ENCODE peak calls at places on chromosomes 5 and 9, in six cellular contexts. F is heart left ventricle, X is prostate gland, L is Caco-2, C is keratinocyte, K is stomach. I is an unnamed sample. For H3K4me1, the result is how much of the 10 kb centered on the place peaks cover.

GRCh38 chr5:111731638-111732037 is 25.4 kb downstream of the NREP start:
- DNase-seq in K (no peak), L (no peak), C (no peak), F (no peak), X (no peak), I (no peak)

GRCh38 chr5:158212915-158213314 is 354.0 kb upstream of the CLINT1 start:
- DNase-seq in F (no peak), X (no peak), L (peak), K (no peak), C (no peak), I (no peak)

GRCh38 chr5:137737349-137738256 is 1.7 kb upstream of the KLHL3 start:
- DNase-seq in K (peak), L (no peak), X (no peak), F (peak), C (no peak), I (no peak)

GRCh38 chr5:111197523-111197922 is 26.7 kb upstream of the CAMK4 start:
- DNase-seq in L (no peak), C (no peak), F (no peak), K (no peak), X (no peak), I (no peak)

GRCh38 chr5:91283326-91283725 is 99.8 kb downstream of the ARRDC3 start:
- DNase-seq in C (no peak), X (no peak), L (no peak), K (no peak), F (no peak), I (no peak)

GRCh38 chr9:98944130-98945074 is 695 bp downstream of the COL15A1 start:
- DNase-seq in K (no peak), F (no peak), L (no peak), X (no peak), C (no peak), I (no peak)

GRCh38 chr5:115735108-115735998 is 81.1 kb downstream of the CDO1 start:
- DNase-seq in C (no peak), L (no peak), X (no peak), F (no peak), K (no peak), I (no peak)

GRCh38 chr5:114317751-114318150 is 44.1 kb upstream of the KCNN2 start:
- DNase-seq in L (no peak), C (no peak), K (no peak), F (no peak), X (no peak), I (no peak)

GRCh38 chr9:12847591-12847990 is 72.8 kb downstream of the LURAP1L start:
- DNase-seq in C (no peak), L (no peak), F (no peak), K (no peak), X (no peak), I (no peak)

GRCh38 chr5:83914199-83914598 is 193.5 kb upstream of the HAPLN1 start:
- DNase-seq in X (no peak), K (no peak), F (no peak), L (no peak), C (no peak), I (no peak)

GRCh38 chr9:128276574-128277270 is 646 bp downstream of the SWI5 start:
- DNase-seq in C (no peak), L (no peak), F (peak), X (peak), K (no peak), I (no peak)

GRCh38 chr5:132428811-132429440 is 59.4 kb downstream of the SLC22A5 start:
- DNase-seq in X (no peak), F (no peak), K (no peak), C (no peak), L (no peak), I (no peak)

GRCh38 chr5:9507974-9508373 is 37.9 kb downstream of the SEMA5A start:
- DNase-seq in C (no peak), K (no peak), F (no peak), L (no peak), X (no peak), I (no peak)

DNA sequence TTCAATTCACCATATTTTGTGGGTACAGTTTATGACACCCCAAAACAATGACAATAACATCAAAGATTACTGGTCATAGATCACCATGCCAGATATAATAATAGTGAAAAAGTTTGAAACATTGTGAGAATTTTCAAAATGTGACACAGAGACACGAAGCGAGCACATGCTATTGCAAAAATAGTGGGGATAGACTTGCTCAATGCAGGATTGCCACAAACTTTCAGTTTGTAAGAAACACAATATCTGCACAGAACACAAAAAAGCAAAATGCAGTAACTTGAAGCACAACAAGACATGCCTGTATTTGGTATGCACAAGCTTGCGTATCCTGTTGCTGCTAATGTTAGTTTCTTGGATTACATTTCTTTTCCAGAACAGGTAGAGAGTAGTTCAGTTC is 35.8 kb downstream of the ARHGEF28 start:
- DNase-seq in L (no peak), F (no peak), X (no peak), K (no peak), C (no peak), I (no peak)
- H3K4me1 ChIP-seq in L (under half), F (under half), X (under half), K (under half), C (under half), I (under half)

DNA sequence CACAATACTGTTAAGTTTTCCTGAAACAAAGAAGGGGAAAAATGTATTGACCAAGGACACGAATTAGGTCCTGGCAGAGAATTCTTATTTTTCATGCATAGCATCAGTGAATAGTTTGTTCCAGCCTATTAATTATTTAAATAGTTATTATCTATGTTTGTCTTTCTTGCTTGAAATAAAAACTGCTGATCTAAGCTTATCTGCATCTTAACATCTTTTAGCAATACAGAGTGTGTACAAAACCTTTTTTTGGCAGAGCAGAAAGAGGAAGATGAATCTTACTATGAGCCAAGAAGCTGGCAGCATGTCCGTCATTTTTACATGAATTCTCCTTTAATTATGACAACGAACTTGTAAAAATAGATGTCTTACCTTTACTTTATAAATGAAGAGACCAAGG is 23.3 kb upstream of the PLPPR1 start:
- DNase-seq in X (no peak), K (no peak), L (no peak), C (no peak), F (no peak), I (no peak)
- H3K4me3 ChIP-seq in X (no peak), K (no peak), L (no peak), C (no peak), F (no peak), I (no peak)

GRCh38 chr5:133863857-133864585 is 104.4 kb downstream of the C5orf15 start:
- DNase-seq in K (no peak), L (no peak), C (no peak), X (no peak), F (no peak), I (no peak)
- TF ChIP-seq CTCF in K (no peak), L (no peak), C (no peak), X (no peak), F (no peak), I (no peak)

GRCh38 chr9:33438926-33439511 is 8.4 kb downstream of the AQP3 start:
- DNase-seq in C (no peak), K (no peak), L (no peak), F (no peak), X (no peak), I (no peak)
- H3K4me1 ChIP-seq in C (under half), K (under half), L (half or more), F (under half), X (under half), I (under half)

GRCh38 chr5:96022971-96023370 is 61.3 kb upstream of the ELL2 start:
- DNase-seq in F (no peak), X (no peak), K (no peak), L (no peak), C (no peak), I (no peak)

GRCh38 chr5:96031180-96031579 is 69.5 kb upstream of the ELL2 start:
- DNase-seq in K (no peak), X (no peak), L (no peak), F (no peak), C (no peak), I (no peak)

GRCh38 chr5:96023518-96023917 is 61.9 kb upstream of the ELL2 start:
- DNase-seq in L (no peak), C (no peak), X (no peak), F (no peak), K (no peak), I (no peak)

GRCh38 chr5:96024683-96025475 is 63.2 kb upstream of the ELL2 start:
- DNase-seq in X (no peak), F (no peak), L (no peak), C (no peak), K (no peak), I (no peak)

GRCh38 chr5:96026334-96027065 is 64.8 kb upstream of the ELL2 start:
- DNase-seq in F (no peak), C (no peak), X (no peak), K (no peak), L (no peak), I (no peak)
- H3K4me3 ChIP-seq in F (no peak), C (peak), X (no peak), K (no peak), L (no peak), I (no peak)

DNA sequence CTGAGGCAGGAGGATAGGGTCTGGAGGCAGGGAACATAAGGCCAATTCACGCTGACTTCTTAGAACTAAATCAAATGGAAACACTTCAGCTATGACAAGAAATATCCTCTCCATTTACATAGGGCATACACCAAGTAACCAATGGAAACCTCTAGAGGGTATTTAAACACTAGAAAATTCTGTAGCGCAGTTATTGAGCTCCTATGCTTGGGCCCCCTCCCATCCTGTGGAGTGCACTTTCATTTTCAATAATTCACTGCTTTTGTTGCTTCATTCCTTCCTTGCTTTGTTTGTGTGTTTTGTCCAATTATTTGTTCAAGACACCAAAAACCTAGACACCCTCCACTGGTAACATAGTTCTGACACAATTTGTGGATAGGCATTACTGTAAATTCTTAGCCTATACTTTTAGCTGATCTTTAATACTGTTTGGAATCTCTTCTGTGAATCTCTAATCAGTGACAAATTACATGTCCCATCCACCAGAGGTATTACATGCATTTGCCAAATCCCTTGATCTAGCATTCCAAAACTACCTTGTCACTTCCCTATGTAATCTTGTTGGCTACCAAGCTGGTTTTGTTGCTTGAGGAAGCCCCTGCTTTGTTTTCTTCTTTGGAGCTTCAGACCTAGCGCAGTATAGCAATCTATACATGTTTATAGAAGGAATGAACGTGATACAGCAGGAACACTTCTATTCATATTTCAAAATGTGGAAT is 61.6 kb downstream of the ST8SIA4 start:
- DNase-seq in L (no peak), K (no peak), F (no peak), C (no peak), X (no peak), I (no peak)
- TF ChIP-seq CTCF in L (no peak), K (no peak), F (no peak), C (no peak), X (no peak), I (no peak)

DNA sequence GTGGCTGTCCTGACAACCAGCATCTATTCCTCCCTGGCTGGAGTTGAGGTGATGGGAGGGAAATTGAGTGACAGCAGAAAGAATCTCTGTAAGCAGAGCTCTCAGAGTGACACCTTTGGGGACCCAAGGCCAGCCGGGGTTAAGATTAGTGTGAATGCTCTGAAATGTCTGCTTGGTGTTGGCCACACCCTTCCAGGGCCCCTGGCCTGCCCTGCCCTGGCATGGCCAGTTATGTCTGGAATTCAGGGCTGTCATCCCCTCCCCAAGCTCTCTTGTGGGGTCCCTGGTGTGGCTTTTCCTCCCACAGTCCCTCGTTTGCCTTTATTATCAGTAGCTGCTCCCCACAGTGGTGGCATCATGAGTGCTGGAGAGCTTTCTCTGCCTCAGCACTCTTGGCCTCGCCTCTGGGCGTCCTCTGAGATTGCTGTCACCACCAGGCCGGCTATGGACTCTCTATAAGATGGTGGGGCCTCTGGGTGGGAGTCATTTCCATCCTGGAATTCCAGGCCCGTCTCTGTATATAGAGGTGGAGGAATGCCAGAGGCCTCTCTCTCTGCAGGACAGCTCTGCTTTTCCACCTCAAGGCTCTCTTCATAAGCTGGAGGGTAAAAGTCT is 3.7 kb downstream of the TMEM252 start:
- DNase-seq in L (no peak), C (no peak), K (no peak), F (no peak), X (no peak), I (no peak)
- H3K4me1 ChIP-seq in L (under half), C (under half), K (under half), F (under half), X (under half), I (under half)

DNA sequence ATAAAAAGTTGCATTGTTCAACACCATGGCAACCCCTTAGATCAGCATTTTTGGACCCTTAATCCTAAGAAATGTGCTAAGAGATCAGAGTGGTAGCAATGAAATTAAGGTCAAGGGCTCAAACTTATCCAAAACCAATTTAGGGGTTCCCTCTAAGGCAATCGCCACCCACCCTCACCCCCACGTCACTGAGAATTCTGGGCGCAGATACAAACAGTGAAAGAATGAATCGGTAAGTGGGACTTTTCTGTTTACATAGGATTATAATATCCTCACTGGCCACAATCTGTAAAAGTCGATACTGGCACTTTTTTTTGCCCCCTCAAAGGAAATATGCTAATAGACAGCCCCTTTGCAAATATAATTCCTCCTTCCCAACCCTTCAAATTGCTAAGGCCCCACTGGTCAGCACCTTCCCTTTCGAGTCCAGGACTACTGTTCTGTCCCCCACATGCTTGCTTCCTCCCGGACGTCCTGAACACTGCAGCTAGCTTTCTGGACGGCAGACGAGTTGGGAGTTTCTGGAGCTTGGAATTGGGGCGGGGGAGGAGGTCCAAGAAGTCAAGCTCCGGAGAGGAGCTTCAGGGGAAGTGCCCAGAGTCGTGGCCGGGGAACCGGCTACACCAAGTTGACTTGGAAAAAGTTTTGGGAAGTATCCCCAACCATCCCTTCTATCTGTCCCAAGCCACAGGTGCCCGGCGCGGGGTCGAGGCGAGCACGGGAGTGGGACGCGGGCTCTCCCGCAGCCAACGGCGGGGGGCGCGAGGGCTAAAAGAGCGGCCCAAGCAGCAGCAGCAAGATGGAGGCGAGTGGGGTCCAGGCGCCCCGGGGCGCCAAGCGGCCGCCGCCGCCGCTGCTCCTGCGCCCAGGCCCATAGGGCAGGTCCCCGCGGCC is 2.1 kb downstream of the GAS1 start:
- DNase-seq in X (no peak), C (no peak), F (peak), K (no peak), L (peak), I (no peak)
- H3K4me3 ChIP-seq in X (peak), C (peak), F (peak), K (peak), L (no peak), I (no peak)